ENCODE peak calls at places on chromosome 9, in six cellular contexts. Q is effector memory CD8-positive, alpha-beta T cell; I is cardiac muscle cell; C is amniotic stem cell; T is EH; S is ovary. A is an unnamed sample.

GRCh38 chr9:23674016-23674585 is 151.9 kb downstream of the ELAVL2 start:
- DNase-seq in Q (no peak), I (no peak), C (no peak), T (no peak), S (no peak), A (no peak)

GRCh38 chr9:127192744-127193143 is 70.3 kb upstream of the ANGPTL2 start:
- DNase-seq in Q (no peak), I (no peak), C (no peak), T (no peak), S (no peak), A (no peak)

GRCh38 chr9:135905380-135906282 is 1.7 kb downstream of the CAMSAP1 start:
- DNase-seq in Q (no peak), I (no peak), C (no peak), T (no peak), S (no peak), A (peak; percentile 23)

GRCh38 chr9:91930475-91930874 is 19.6 kb downstream of the ROR2 start:
- DNase-seq in Q (no peak), I (peak; percentile 32), C (no peak), T (peak; percentile 2), S (no peak), A (no peak)

GRCh38 chr9:111966851-111967250 is 70.2 kb downstream of the UGCG start:
- DNase-seq in Q (no peak), I (peak; percentile 53), C (no peak), T (peak; percentile 65), S (no peak), A (no peak)

GRCh38 chr9:6121707-6122106 is 93.9 kb upstream of the IL33 start:
- DNase-seq in Q (no peak), I (peak; percentile 39), C (no peak), T (no peak), S (no peak), A (no peak)

GRCh38 chr9:119282476-119283117 is 86.6 kb downstream of the BRINP1 start:
- DNase-seq in Q (no peak), I (no peak), C (no peak), T (no peak), S (no peak), A (no peak)

GRCh38 chr9:89364664-89365531 is 46.6 kb downstream of the SECISBP2 start:
- DNase-seq in Q (no peak), I (no peak), C (no peak), T (no peak), S (no peak), A (no peak)

GRCh38 chr9:129801504-129801903 is 1.5 kb upstream of the TOR1B start:
- DNase-seq in Q (no peak), I (no peak), C (no peak), T (no peak), S (no peak), A (no peak)

GRCh38 chr9:75238311-75238976 is 150.1 kb downstream of the OSTF1 start:
- DNase-seq in Q (peak; percentile 49), I (peak; percentile 74), C (peak; percentile 26), T (peak; percentile 57), S (no peak), A (peak; percentile 9)

GRCh38 chr9:106980551-106981101 is 117.7 kb downstream of the ZNF462 start:
- DNase-seq in Q (no peak), I (no peak), C (no peak), T (peak; percentile 44), S (no peak), A (no peak)

GRCh38 chr9:77648458-77649108 is 461 bp upstream of the GNA14 start:
- DNase-seq in Q (no peak), I (peak; percentile 60), C (no peak), T (no peak), S (peak; percentile 74), A (no peak)

GRCh38 chr9:90546200-90546599 is 96.4 kb downstream of the DIRAS2 start:
- DNase-seq in Q (no peak), I (peak; percentile 42), C (peak; percentile 2), T (peak; percentile 75), S (no peak), A (no peak)

GRCh38 chr9:131630206-131630831 is 85.0 kb downstream of the PRRT1B start:
- DNase-seq in Q (no peak), I (no peak), C (no peak), T (no peak), S (no peak), A (no peak)

GRCh38 chr9:33320568-33321261 is 30.4 kb downstream of the NFX1 start:
- DNase-seq in Q (no peak), I (peak; percentile 95), C (peak; percentile 91), T (peak; percentile 95), S (no peak), A (no peak)

GRCh38 chr9:123562844-123563346 is 206.9 kb downstream of the CRB2 start:
- DNase-seq in Q (no peak), I (peak; percentile 77), C (no peak), T (peak; percentile 95), S (no peak), A (no peak)

GRCh38 chr9:122128432-122129343 is 30.9 kb downstream of the NDUFA8 start:
- DNase-seq in Q (no peak), I (no peak), C (no peak), T (no peak), S (no peak), A (no peak)